ENCODE peak calls at places on chromosomes 3 and 15, in four cellular contexts. E is HFF-Myc, Y is iPS-NIHi11, P is amniotic stem cell. R is an unnamed sample.

GRCh38 chr3:46566040-46566631 is at the start of gene LRRC2:
- DNase-seq in E (peak), Y (peak), P (no peak), R (no peak)

GRCh38 chr3:146640955-146641867 is 36.1 kb upstream of the PLSCR5 start:
- DNase-seq in E (peak), Y (peak), P (peak), R (peak)

GRCh38 chr3:56939759-56940323 is 120.6 kb upstream of the SPATA12 start:
- DNase-seq in E (no peak), Y (peak), P (no peak), R (no peak)

GRCh38 chr3:197495499-197495898 is 60.3 kb downstream of the BDH1 start:
- DNase-seq in E (no peak), Y (no peak), P (no peak), R (no peak)

GRCh38 chr15:80179025-80179759 is 26.4 kb downstream of the FAH start:
- DNase-seq in E (peak), Y (no peak), P (peak), R (no peak)

GRCh38 chr3:135325096-135325495 is 530.0 kb downstream of the EPHB1 start:
- DNase-seq in E (no peak), Y (no peak), P (no peak), R (peak)

GRCh38 chr3:143000525-143000924 is 845 bp upstream of the U2SURP start:
- DNase-seq in E (no peak), Y (peak), P (no peak), R (peak)

GRCh38 chr3:134373278-134373941 is 837 bp downstream of the AMOTL2 start:
- DNase-seq in E (peak), Y (peak), P (peak), R (no peak)

GRCh38 chr15:42736178-42736792 is 643 bp downstream of the CDAN1 start:
- DNase-seq in E (no peak), Y (peak), P (no peak), R (peak)

GRCh38 chr3:45958333-45958791 is 15.1 kb downstream of the CXCR6 start:
- DNase-seq in E (no peak), Y (no peak), P (no peak), R (no peak)

GRCh38 chr3:10150987-10151386 is 9.4 kb downstream of the VHL start:
- DNase-seq in E (no peak), Y (no peak), P (no peak), R (no peak)

GRCh38 chr15:91537868-91538267 is 315.6 kb upstream of the SLCO3A1 start:
- DNase-seq in E (no peak), Y (no peak), P (no peak), R (no peak)

GRCh38 chr3:196414469-196414868 is 17.8 kb downstream of the UBXN7 start:
- DNase-seq in E (no peak), Y (no peak), P (no peak), R (no peak)

GRCh38 chr3:126528800-126529541 is 5.0 kb downstream of the CHST13 start:
- DNase-seq in E (no peak), Y (no peak), P (no peak), R (no peak)

GRCh38 chr3:51568041-51568440 is 29.5 kb downstream of the RAD54L2 start:
- DNase-seq in E (no peak), Y (no peak), P (no peak), R (no peak)

R was measured in RPMI8226.